ENCODE peak calls at places on chromosomes 5 and 9, in four cellular contexts. One of them, this sample, is unnamed.

GRCh38 chr9:127256324-127256723 is 8.2 kb upstream of the GARNL3 start:
- DNase-seq in cardiac septum: no peak
- DNase-seq in kidney tubule cell: no peak
- DNase-seq in mesothelial cell of epicardium: no peak
- DNase-seq in this sample: no peak

GRCh38 chr9:96245399-96245798 is 56.6 kb downstream of the HSD17B3 start:
- DNase-seq in cardiac septum: no peak
- DNase-seq in kidney tubule cell: no peak
- DNase-seq in mesothelial cell of epicardium: no peak
- DNase-seq in this sample: no peak

GRCh38 chr9:114486205-114486963 is 18.9 kb downstream of the WHRN start:
- DNase-seq in cardiac septum: no peak
- DNase-seq in kidney tubule cell: no peak
- DNase-seq in mesothelial cell of epicardium: no peak
- DNase-seq in this sample: no peak

GRCh38 chr9:27413507-27414214 is 110.4 kb upstream of the IFNK start:
- DNase-seq in cardiac septum: no peak
- DNase-seq in kidney tubule cell: no peak
- DNase-seq in mesothelial cell of epicardium: no peak
- DNase-seq in this sample: no peak

GRCh38 chr9:107980984-107981383 is 491.4 kb upstream of the KLF4 start:
- DNase-seq in cardiac septum: no peak
- DNase-seq in kidney tubule cell: no peak
- DNase-seq in mesothelial cell of epicardium: no peak
- DNase-seq in this sample: no peak

GRCh38 chr5:180799194-180799593 is 3.4 kb downstream of the MGAT1 start:
- DNase-seq in cardiac septum: no peak
- DNase-seq in kidney tubule cell: peak; percentile 60
- DNase-seq in mesothelial cell of epicardium: no peak
- DNase-seq in this sample: no peak

GRCh38 chr5:111143910-111144309 is 51.8 kb downstream of the WDR36 start:
- DNase-seq in cardiac septum: no peak
- DNase-seq in kidney tubule cell: peak; percentile 22
- DNase-seq in mesothelial cell of epicardium: no peak
- DNase-seq in this sample: peak; percentile 72

GRCh38 chr5:1540831-1541661 is 17.3 kb upstream of the LPCAT1 start:
- DNase-seq in cardiac septum: peak; percentile 49
- DNase-seq in kidney tubule cell: no peak
- DNase-seq in mesothelial cell of epicardium: no peak
- DNase-seq in this sample: no peak

GRCh38 chr5:33936004-33936380 is 194 bp upstream of the RXFP3 start:
- DNase-seq in cardiac septum: no peak
- DNase-seq in kidney tubule cell: peak; percentile 52
- DNase-seq in mesothelial cell of epicardium: peak; percentile 79
- DNase-seq in this sample: no peak

GRCh38 chr9:72139233-72139632 is 10.0 kb upstream of the GDA start:
- DNase-seq in cardiac septum: no peak
- DNase-seq in kidney tubule cell: peak; percentile 75
- DNase-seq in mesothelial cell of epicardium: no peak
- DNase-seq in this sample: no peak

GRCh38 chr5:54404568-54404967 is 50.9 kb upstream of the HSPB3 start:
- DNase-seq in cardiac septum: no peak
- DNase-seq in kidney tubule cell: no peak
- DNase-seq in mesothelial cell of epicardium: no peak
- DNase-seq in this sample: no peak

GRCh38 chr5:114237766-114238165 is 124.1 kb upstream of the KCNN2 start:
- DNase-seq in cardiac septum: no peak
- DNase-seq in kidney tubule cell: peak; percentile 45
- DNase-seq in mesothelial cell of epicardium: no peak
- DNase-seq in this sample: no peak

GRCh38 chr5:124252751-124253146 is 493.7 kb downstream of the ZNF608 start:
- DNase-seq in cardiac septum: no peak
- DNase-seq in kidney tubule cell: no peak
- DNase-seq in mesothelial cell of epicardium: no peak
- DNase-seq in this sample: no peak

GRCh38 chr5:59819806-59820205 is 73.7 kb downstream of the PDE4D start:
- DNase-seq in cardiac septum: no peak
- DNase-seq in kidney tubule cell: no peak
- DNase-seq in mesothelial cell of epicardium: no peak
- DNase-seq in this sample: no peak

GRCh38 chr5:55923873-55924500 is 70.8 kb downstream of the IL6ST start:
- DNase-seq in cardiac septum: no peak
- DNase-seq in kidney tubule cell: no peak
- DNase-seq in mesothelial cell of epicardium: no peak
- DNase-seq in this sample: no peak

GRCh38 chr9:86321373-86321772 is 32.8 kb downstream of the TUT7 start:
- DNase-seq in cardiac septum: no peak
- DNase-seq in kidney tubule cell: peak; percentile 29
- DNase-seq in mesothelial cell of epicardium: no peak
- DNase-seq in this sample: no peak

GRCh38 chr5:167754501-167754941 is 536.9 kb upstream of the WWC1 start:
- DNase-seq in cardiac septum: no peak
- DNase-seq in kidney tubule cell: peak; percentile 67
- DNase-seq in mesothelial cell of epicardium: no peak
- DNase-seq in this sample: peak; percentile 56

GRCh38 chr9:70411930-70412677 is 2.4 kb downstream of the KLF9 start:
- DNase-seq in cardiac septum: peak; percentile 82
- DNase-seq in kidney tubule cell: peak; percentile 92
- DNase-seq in mesothelial cell of epicardium: no peak
- DNase-seq in this sample: no peak

GRCh38 chr9:95815153-95815552 is 60.3 kb upstream of the ERCC6L2 start:
- DNase-seq in cardiac septum: no peak
- DNase-seq in kidney tubule cell: peak; percentile 19
- DNase-seq in mesothelial cell of epicardium: no peak
- DNase-seq in this sample: no peak

GRCh38 chr5:106154280-106154716 is 1516.4 kb downstream of the EFNA5 start:
- DNase-seq in cardiac septum: no peak
- DNase-seq in kidney tubule cell: no peak
- DNase-seq in mesothelial cell of epicardium: no peak
- DNase-seq in this sample: no peak

GRCh38 chr5:56543431-56544385 is 271.6 kb upstream of the MAP3K1 start:
- DNase-seq in cardiac septum: no peak
- DNase-seq in kidney tubule cell: peak; percentile 87
- DNase-seq in mesothelial cell of epicardium: no peak
- DNase-seq in this sample: no peak

GRCh38 chr9:103319979-103320378 is 324.8 kb downstream of the CYLC2 start:
- DNase-seq in cardiac septum: no peak
- DNase-seq in kidney tubule cell: no peak
- DNase-seq in mesothelial cell of epicardium: no peak
- DNase-seq in this sample: no peak

GRCh38 chr5:89929173-89929572 is 480.4 kb downstream of the CETN3 start:
- DNase-seq in cardiac septum: no peak
- DNase-seq in kidney tubule cell: no peak
- DNase-seq in mesothelial cell of epicardium: no peak
- DNase-seq in this sample: no peak

GRCh38 chr9:37949576-37949975 is 45.6 kb upstream of the SLC25A51 start:
- DNase-seq in cardiac septum: no peak
- DNase-seq in kidney tubule cell: peak; percentile 91
- DNase-seq in mesothelial cell of epicardium: no peak
- DNase-seq in this sample: no peak

GRCh38 chr5:140363631-140364471 is 3.9 kb downstream of the SLC4A9 start:
- DNase-seq in cardiac septum: peak; percentile 57
- DNase-seq in kidney tubule cell: no peak
- DNase-seq in mesothelial cell of epicardium: no peak
- DNase-seq in this sample: no peak

GRCh38 chr5:82283893-82284292 is 5.7 kb upstream of the RPS23 start:
- DNase-seq in cardiac septum: no peak
- DNase-seq in kidney tubule cell: no peak
- DNase-seq in mesothelial cell of epicardium: no peak
- DNase-seq in this sample: no peak